ENCODE peak calls at places on chromosomes 13 and 19, in ten cellular contexts. D, G, K, C, Z, S, U, M, W and J are unnamed samples.
A peak's percentile ranks its signal among the peaks of the same experiment; 100 is the strongest.

GRCh38 chr13:102311901-102312300 is 89.9 kb downstream of the FGF14 start:
- DNase-seq in D (no peak), G (no peak), K (no peak), C (no peak), Z (no peak), S (no peak), U (no peak), M (no peak), W (no peak), J (no peak)

GRCh38 chr13:77325371-77325941 is 1.4 kb downstream of the MYCBP2 start:
- DNase-seq in D (no peak), G (no peak), K (no peak), C (no peak), Z (no peak), S (no peak), U (no peak), M (no peak), W (no peak), J (no peak)

GRCh38 chr19:54462713-54463530 is 656 bp downstream of the LENG9 start:
- DNase-seq in D (peak; percentile 71), G (peak; percentile 88), K (peak; percentile 67), C (peak; percentile 77), Z (peak; percentile 69), S (no peak), U (peak; percentile 34), M (peak; percentile 29), W (peak; percentile 59), J (no peak)

GRCh38 chr13:45333973-45334922 is 6.7 kb downstream of the TPT1 start:
- DNase-seq in D (no peak), G (no peak), K (no peak), C (peak; percentile 43), Z (no peak), S (no peak), U (no peak), M (no peak), W (peak; percentile 25), J (no peak)

GRCh38 chr19:48967346-48968178 is 2.5 kb downstream of the FTL start:
- DNase-seq in D (no peak), G (peak; percentile 77), K (no peak), C (no peak), Z (no peak), S (no peak), U (no peak), M (no peak), W (no peak), J (no peak)

GRCh38 chr19:17470204-17470841 is at the start of gene SLC27A1:
- DNase-seq in D (peak; percentile 93), G (peak; percentile 99), K (no peak), C (peak; percentile 91), Z (peak; percentile 99), S (peak; percentile 96), U (peak; percentile 92), M (peak; percentile 98), W (peak; percentile 86), J (peak; percentile 100)

GRCh38 chr19:18002347-18002850 is 5.6 kb upstream of the ARRDC2 start:
- DNase-seq in D (peak; percentile 24), G (peak; percentile 86), K (no peak), C (no peak), Z (no peak), S (no peak), U (no peak), M (no peak), W (no peak), J (no peak)

GRCh38 chr13:46668302-46668720 is 115.3 kb downstream of the LRCH1 start:
- DNase-seq in D (no peak), G (no peak), K (no peak), C (peak; percentile 11), Z (no peak), S (no peak), U (no peak), M (peak; percentile 64), W (no peak), J (no peak)

GRCh38 chr13:24071423-24072075 is 89.0 kb upstream of the SPATA13 start:
- DNase-seq in D (no peak), G (no peak), K (no peak), C (no peak), Z (no peak), S (no peak), U (no peak), M (peak; percentile 1), W (no peak), J (no peak)

GRCh38 chr19:30376272-30376671 is 4.1 kb downstream of the ZNF536 start:
- DNase-seq in D (no peak), G (no peak), K (no peak), C (no peak), Z (peak; percentile 38), S (no peak), U (no peak), M (no peak), W (no peak), J (no peak)

GRCh38 chr13:44471686-44472085 is 98.1 kb downstream of the SERP2 start:
- DNase-seq in D (no peak), G (no peak), K (no peak), C (no peak), Z (no peak), S (no peak), U (no peak), M (no peak), W (no peak), J (no peak)

GRCh38 chr13:101698400-101698799 is 245.9 kb downstream of the ITGBL1 start:
- DNase-seq in D (no peak), G (no peak), K (no peak), C (no peak), Z (no peak), S (no peak), U (no peak), M (peak; percentile 7), W (no peak), J (no peak)

GRCh38 chr13:97339019-97339988 is 94.7 kb upstream of the RAP2A start:
- DNase-seq in D (no peak), G (no peak), K (no peak), C (no peak), Z (no peak), S (no peak), U (no peak), M (peak; percentile 72), W (no peak), J (no peak)

GRCh38 chr19:8180018-8180417 is 29.2 kb upstream of the CERS4 start:
- DNase-seq in D (no peak), G (no peak), K (no peak), C (no peak), Z (no peak), S (no peak), U (no peak), M (no peak), W (no peak), J (no peak)

GRCh38 chr19:54209748-54210494 is 9.3 kb downstream of the RPS9 start:
- DNase-seq in D (peak; percentile 51), G (peak; percentile 92), K (no peak), C (no peak), Z (no peak), S (peak; percentile 97), U (peak; percentile 68), M (peak; percentile 83), W (no peak), J (peak; percentile 93)

GRCh38 chr13:76846363-76846762 is 39.8 kb downstream of the KCTD12 start:
- DNase-seq in D (no peak), G (no peak), K (no peak), C (no peak), Z (no peak), S (no peak), U (no peak), M (no peak), W (no peak), J (no peak)

GRCh38 chr13:51713807-51714206 is 90.2 kb downstream of the DHRS12 start:
- DNase-seq in D (no peak), G (no peak), K (no peak), C (no peak), Z (no peak), S (no peak), U (no peak), M (no peak), W (no peak), J (no peak)

GRCh38 chr19:33622809-33623511 is 1.2 kb downstream of the CHST8 start:
- DNase-seq in D (peak; percentile 4), G (no peak), K (no peak), C (no peak), Z (peak; percentile 50), S (no peak), U (no peak), M (no peak), W (no peak), J (no peak)

GRCh38 chr19:29277107-29277506 is 64.2 kb upstream of the UQCRFS1 start:
- DNase-seq in D (peak; percentile 45), G (no peak), K (peak; percentile 52), C (peak; percentile 63), Z (peak; percentile 46), S (no peak), U (no peak), M (no peak), W (peak; percentile 16), J (no peak)

GRCh38 chr13:74132768-74133656 is 1.2 kb downstream of the KLF12 start:
- DNase-seq in D (peak; percentile 46), G (peak; percentile 52), K (peak; percentile 51), C (peak; percentile 56), Z (peak; percentile 38), S (no peak), U (no peak), M (no peak), W (peak; percentile 26), J (no peak)

GRCh38 chr19:32349724-32350475 is 4.5 kb downstream of the ZNF507 start:
- DNase-seq in D (no peak), G (no peak), K (no peak), C (no peak), Z (no peak), S (no peak), U (no peak), M (no peak), W (no peak), J (no peak)

GRCh38 chr19:11560404-11560988 is 1.5 kb upstream of the ELOF1 start:
- DNase-seq in D (peak; percentile 39), G (no peak), K (no peak), C (peak; percentile 77), Z (peak; percentile 66), S (no peak), U (peak; percentile 73), M (peak; percentile 36), W (peak; percentile 15), J (no peak)

GRCh38 chr19:9109959-9110358 is 2.7 kb upstream of the OR7G2 start:
- DNase-seq in D (no peak), G (no peak), K (no peak), C (no peak), Z (no peak), S (no peak), U (no peak), M (no peak), W (no peak), J (no peak)

GRCh38 chr13:43908156-43909126 is 28.7 kb downstream of the LACC1 start:
- DNase-seq in D (no peak), G (no peak), K (no peak), C (peak; percentile 1), Z (no peak), S (peak; percentile 35), U (no peak), M (peak; percentile 36), W (no peak), J (no peak)

GRCh38 chr13:20590568-20590967 is 23.6 kb downstream of the IFT88 start:
- DNase-seq in D (no peak), G (no peak), K (no peak), C (no peak), Z (no peak), S (no peak), U (no peak), M (no peak), W (no peak), J (no peak)

GRCh38 chr13:112994781-112995355 is 25.9 kb downstream of the MCF2L start:
- DNase-seq in D (no peak), G (peak; percentile 37), K (no peak), C (no peak), Z (no peak), S (no peak), U (no peak), M (no peak), W (no peak), J (no peak)

GRCh38 chr19:42057856-42058255 is 12.2 kb downstream of the GRIK5 start:
- DNase-seq in D (no peak), G (no peak), K (no peak), C (no peak), Z (no peak), S (no peak), U (no peak), M (no peak), W (no peak), J (no peak)

GRCh38 chr13:82878536-82878935 is 1003.7 kb downstream of the SLITRK1 start:
- DNase-seq in D (no peak), G (no peak), K (no peak), C (no peak), Z (no peak), S (no peak), U (no peak), M (peak; percentile 0), W (no peak), J (no peak)